ENCODE peak calls at places on chromosome 16, in eight cellular contexts. O, N, V, G, U, Y, K and M are unnamed samples.

GRCh38 chr16:71700822-71701221 is 23.7 kb downstream of the PHLPP2 start:
- DNase-seq in G (no peak), O (no peak), U (no peak), K (no peak), Y (no peak), N (no peak), V (no peak), M (no peak)

GRCh38 chr16:67329901-67330300 is 3.3 kb downstream of the LRRC36 start:
- DNase-seq in G (peak), N (no peak), V (no peak), Y (no peak), O (no peak), K (no peak), U (no peak), M (no peak)

GRCh38 chr16:883340-883739 is 82.8 kb upstream of the GNG13 start:
- DNase-seq in U (no peak), N (no peak), G (no peak), K (no peak), Y (no peak), O (no peak), V (no peak), M (no peak)

GRCh38 chr16:82011199-82011641 is at the start of gene SDR42E1:
- DNase-seq in V (no peak), N (peak), O (no peak), Y (peak), K (peak), G (no peak), U (no peak), M (peak)

GRCh38 chr16:66845791-66846221 is 1.6 kb downstream of the CA7 start:
- DNase-seq in U (no peak), Y (no peak), O (no peak), V (no peak), G (no peak), N (no peak), K (no peak), M (no peak)

GRCh38 chr16:89815639-89816348 is 653 bp downstream of the FANCA start:
- DNase-seq in U (no peak), Y (peak), N (no peak), V (peak), K (no peak), O (peak), G (peak), M (peak)

GRCh38 chr16:10617662-10618420 is 37.4 kb upstream of the EMP2 start:
- DNase-seq in V (peak), U (no peak), G (no peak), O (no peak), N (no peak), K (no peak), Y (no peak), M (no peak)

GRCh38 chr16:81994485-81994884 is 16.8 kb downstream of the SDR42E1 start:
- DNase-seq in O (no peak), G (no peak), V (peak), N (no peak), U (no peak), K (no peak), Y (peak), M (peak)

GRCh38 chr16:11781773-11782172 is 15.3 kb downstream of the ZC3H7A start:
- DNase-seq in U (no peak), Y (no peak), G (no peak), V (no peak), K (no peak), N (no peak), O (peak), M (peak)

GRCh38 chr16:58196898-58197313 is 1.0 kb downstream of the CSNK2A2 start:
- DNase-seq in V (peak), U (peak), Y (peak), K (no peak), G (no peak), O (peak), N (no peak), M (peak)

GRCh38 chr16:79632289-79632688 is 31.8 kb upstream of the MAF start:
- DNase-seq in K (no peak), U (peak), N (no peak), G (no peak), Y (no peak), O (no peak), V (no peak), M (no peak)

GRCh38 chr16:58548378-58548777 is 33.1 kb downstream of the SETD6 start:
- DNase-seq in N (no peak), K (no peak), U (no peak), V (no peak), O (no peak), Y (no peak), G (no peak), M (no peak)

GRCh38 chr16:23587726-23588125 is 8.4 kb downstream of the NDUFAB1 start:
- DNase-seq in K (no peak), O (no peak), V (peak), G (peak), N (no peak), Y (no peak), U (no peak), M (no peak)

GRCh38 chr16:61887903-61888302 is 148.3 kb downstream of the CDH8 start:
- DNase-seq in G (peak), Y (no peak), U (peak), K (peak), V (peak), O (no peak), N (no peak), M (peak)

GRCh38 chr16:71526111-71526998 is at the start of gene CHST4:
- DNase-seq in K (no peak), O (no peak), U (peak), V (peak), Y (peak), N (no peak), G (no peak), M (peak)

GRCh38 chr16:71635632-71636031 is 9.6 kb downstream of the MARVELD3 start:
- DNase-seq in Y (no peak), G (no peak), K (no peak), O (no peak), V (no peak), U (no peak), N (no peak), M (no peak)

GRCh38 chr16:21081329-21081728 is 69.3 kb downstream of the DNAH3 start:
- DNase-seq in K (no peak), N (no peak), V (no peak), Y (no peak), O (no peak), G (no peak), U (no peak), M (no peak)

GRCh38 chr16:63981639-63982038 is 1140.2 kb downstream of the CDH11 start:
- DNase-seq in K (no peak), V (no peak), Y (peak), U (no peak), O (no peak), N (no peak), G (no peak), M (no peak)

GRCh38 chr16:59698341-59698979 is 964.3 kb upstream of the GOT2 start:
- DNase-seq in K (no peak), V (peak), G (peak), N (no peak), Y (no peak), O (no peak), U (no peak), M (no peak)

GRCh38 chr16:25151996-25152395 is 40.5 kb downstream of the LCMT1 start:
- DNase-seq in O (no peak), V (peak), K (no peak), U (no peak), G (peak), N (peak), Y (no peak), M (no peak)

GRCh38 chr16:3095869-3096268 is 3.2 kb downstream of the ZSCAN10 start:
- DNase-seq in G (peak), O (peak), N (peak), K (peak), Y (peak), U (no peak), V (peak), M (peak)

GRCh38 chr16:53053967-53054669 is 673 bp upstream of the CHD9 start:
- DNase-seq in G (peak), K (peak), U (peak), O (peak), N (no peak), V (peak), Y (no peak), M (peak)

GRCh38 chr16:54436342-54436741 is 149.8 kb upstream of the IRX3 start:
- DNase-seq in U (no peak), Y (no peak), O (no peak), G (no peak), V (no peak), N (no peak), K (no peak), M (no peak)

GRCh38 chr16:20879175-20880053 is 20.7 kb downstream of the DCUN1D3 start:
- DNase-seq in K (no peak), O (no peak), V (peak), Y (no peak), G (peak), N (no peak), U (no peak), M (no peak)

GRCh38 chr16:3020247-3020603 is at the start of gene TNFRSF12A:
- DNase-seq in K (peak), U (peak), V (peak), O (peak), N (peak), G (peak), Y (peak), M (peak)

GRCh38 chr16:1395444-1396074 is 18.9 kb downstream of the UNKL start:
- DNase-seq in K (no peak), U (no peak), O (no peak), G (no peak), Y (no peak), N (no peak), V (no peak), M (no peak)

GRCh38 chr16:35144212-35144932 is 1685.0 kb downstream of the TP53TG3F start:
- DNase-seq in V (no peak), N (no peak), Y (no peak), K (no peak), U (no peak), G (no peak), O (no peak), M (no peak)

GRCh38 chr16:53209489-53209888 is 154.7 kb downstream of the CHD9 start:
- DNase-seq in G (no peak), O (no peak), Y (no peak), N (no peak), V (peak), U (no peak), K (no peak), M (peak)

GRCh38 chr16:31395647-31396046 is 2.5 kb downstream of the ITGAD start:
- DNase-seq in U (no peak), K (no peak), N (no peak), O (no peak), V (no peak), Y (no peak), G (no peak), M (no peak)

GRCh38 chr16:47924950-47925349 is 230.8 kb downstream of the ABCC12 start:
- DNase-seq in Y (no peak), O (no peak), U (no peak), G (no peak), N (no peak), K (no peak), V (no peak), M (no peak)

GRCh38 chr16:58638148-58639036 is 8.8 kb upstream of the CNOT1 start:
- DNase-seq in K (no peak), Y (peak), G (peak), O (no peak), V (peak), U (peak), N (peak), M (no peak)

GRCh38 chr16:90077757-90078593 is 844 bp upstream of the PRDM7 start:
- DNase-seq in Y (peak), K (peak), N (no peak), O (peak), U (peak), G (peak), V (peak), M (peak)

GRCh38 chr16:1674751-1675664 is 3.1 kb upstream of the JPT2 start:
- DNase-seq in N (no peak), U (no peak), G (peak), V (peak), O (no peak), K (no peak), Y (no peak), M (no peak)

GRCh38 chr16:57245472-57246113 is 534 bp downstream of the ARL2BP start:
- DNase-seq in N (peak), U (peak), G (peak), V (peak), Y (peak), K (peak), O (peak), M (no peak)

GRCh38 chr16:1678500-1679098 is 520 bp downstream of the JPT2 start:
- DNase-seq in Y (peak), V (peak), O (no peak), G (peak), K (no peak), U (peak), N (no peak), M (peak)

GRCh38 chr16:72924487-72924886 is 123.4 kb downstream of the ZFHX3 start:
- DNase-seq in O (no peak), U (no peak), G (no peak), Y (no peak), V (no peak), N (no peak), K (no peak), M (no peak)

GRCh38 chr16:72923757-72924156 is 124.2 kb downstream of the ZFHX3 start:
- DNase-seq in U (no peak), Y (no peak), V (no peak), G (no peak), O (no peak), N (no peak), K (no peak), M (no peak)

GRCh38 chr16:72921106-72921505 is 126.8 kb downstream of the ZFHX3 start:
- DNase-seq in G (no peak), O (no peak), N (no peak), K (no peak), Y (no peak), U (no peak), V (no peak), M (no peak)

GRCh38 chr16:72922714-72923113 is 125.2 kb downstream of the ZFHX3 start:
- DNase-seq in U (no peak), Y (no peak), V (no peak), O (peak), N (no peak), G (no peak), K (no peak), M (no peak)

GRCh38 chr16:72921620-72922019 is 126.3 kb downstream of the ZFHX3 start:
- DNase-seq in N (no peak), U (peak), V (peak), K (no peak), Y (no peak), O (peak), G (no peak), M (no peak)
- H3K4me3 ChIP-seq in N (no peak), U (no peak), V (peak), K (no peak), Y (no peak), O (peak), G (no peak), M (no peak)

DNA sequence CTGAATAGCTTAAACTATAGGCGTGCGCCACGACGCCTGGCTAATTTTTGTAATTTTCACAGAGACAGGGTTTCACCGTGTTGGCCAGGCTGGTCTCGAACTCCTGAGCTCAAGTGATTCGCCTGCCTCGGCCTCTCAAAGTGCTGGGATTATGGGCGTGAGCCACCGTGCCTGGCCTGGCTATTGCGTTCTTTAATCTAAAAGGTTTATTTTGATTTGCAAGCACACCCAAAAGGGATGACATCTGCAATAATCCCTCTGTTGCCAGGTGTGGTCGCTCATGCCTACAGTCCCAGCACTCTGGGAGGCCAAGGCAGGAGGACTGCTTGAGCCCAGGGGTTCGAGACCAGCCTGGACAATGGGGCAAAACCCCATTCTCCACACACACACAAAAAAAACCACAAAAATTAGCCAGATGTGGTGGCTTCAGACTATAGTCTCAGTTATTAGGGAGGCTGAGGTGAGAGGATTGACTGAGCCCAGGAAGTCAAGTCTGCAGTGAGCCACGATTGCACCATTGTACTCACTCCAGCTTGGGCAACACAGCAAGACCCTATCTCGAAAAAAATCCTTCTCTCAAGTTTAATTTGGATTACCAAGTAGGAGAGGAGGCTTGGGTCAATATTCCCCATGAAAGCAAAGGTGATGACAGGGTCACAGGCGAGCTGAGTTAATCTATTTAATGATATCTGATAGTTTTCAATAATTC is 144.1 kb downstream of the PARN start:
- DNase-seq in G (no peak), Y (no peak), V (no peak), O (no peak), K (no peak), U (no peak), N (no peak), M (no peak)
- H2AFZ ChIP-seq in G (peak), Y (no peak), V (peak), O (no peak), K (no peak), U (no peak), N (no peak), M (no peak)

GRCh38 chr16:29667755-29668154 is 4.7 kb downstream of the SPN start:
- DNase-seq in V (no peak), K (no peak), N (no peak), U (no peak), G (no peak), O (no peak), Y (no peak), M (no peak)

GRCh38 chr16:29664133-29664912 is 1.3 kb downstream of the SPN start:
- DNase-seq in K (no peak), V (no peak), U (no peak), N (no peak), Y (no peak), G (no peak), O (no peak), M (peak)

GRCh38 chr16:29663020-29663828 is at the start of gene SPN:
- DNase-seq in V (no peak), G (no peak), K (no peak), Y (peak), U (no peak), O (no peak), N (no peak), M (peak)

GRCh38 chr16:29663829-29664132 is 734 bp downstream of the SPN start:
- DNase-seq in Y (no peak), V (no peak), O (no peak), U (no peak), N (no peak), K (no peak), G (no peak), M (no peak)

GRCh38 chr16:29665294-29666077 is 2.4 kb downstream of the SPN start:
- DNase-seq in G (no peak), Y (no peak), K (no peak), V (no peak), N (no peak), O (no peak), U (no peak), M (peak)
- TF ChIP-seq EZH2phosphoT487 in G (no peak), Y (no peak), K (no peak), V (no peak), N (no peak), O (no peak), U (no peak), M (no peak)

DNA sequence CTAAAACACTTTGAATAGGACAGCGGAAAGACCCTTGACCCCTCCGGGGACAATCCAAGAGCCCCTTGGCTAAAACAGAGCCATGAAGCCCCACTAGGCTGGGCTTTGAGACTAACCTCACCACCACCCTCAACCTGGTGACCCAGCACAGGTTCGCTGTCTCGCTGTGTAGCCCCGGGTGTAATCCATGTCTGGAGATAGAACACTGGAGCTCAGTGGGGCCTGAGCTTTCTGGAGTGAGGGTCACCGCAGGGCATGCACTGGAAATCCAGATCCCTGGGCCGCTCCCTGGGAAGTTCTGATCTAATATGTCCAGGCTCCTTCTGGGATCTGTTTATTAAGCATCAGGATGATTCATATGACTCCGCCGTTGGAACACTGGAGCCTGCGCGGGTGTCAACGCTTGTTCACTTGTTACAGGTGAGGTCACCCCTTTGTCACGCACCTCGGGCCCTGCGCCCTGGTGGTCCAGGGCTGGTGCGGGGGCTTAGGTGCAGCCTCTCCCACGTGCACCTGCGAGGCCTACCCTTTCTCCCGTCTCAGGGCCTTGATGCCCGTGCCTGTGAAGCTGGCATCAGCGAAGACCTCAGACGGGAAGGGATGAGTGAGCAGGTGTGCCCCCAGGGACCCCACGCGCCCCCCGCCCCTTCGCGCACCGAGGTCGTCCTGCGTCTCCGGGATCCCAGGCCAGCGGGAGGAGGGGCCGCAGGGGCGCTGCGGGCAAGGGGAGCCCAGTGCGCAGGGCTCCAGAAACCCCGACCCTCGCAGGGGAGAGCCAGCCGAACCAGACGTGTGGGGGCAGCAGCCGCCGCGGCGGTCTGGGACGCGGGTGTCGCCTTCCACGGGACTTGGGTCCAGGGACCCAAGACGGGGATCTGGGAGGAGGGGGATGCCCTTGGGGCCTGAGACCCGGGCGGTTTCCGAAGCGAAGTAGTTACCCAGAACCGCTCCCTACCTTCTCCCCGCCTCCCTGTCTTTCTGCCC is 224.1 kb upstream of the FOXF1 start:
- DNase-seq in N (no peak), G (no peak), V (peak), U (peak), Y (no peak), O (no peak), K (no peak), M (no peak)
- H3K4me3 ChIP-seq in N (no peak), G (no peak), V (no peak), U (no peak), Y (peak), O (no peak), K (no peak), M (no peak)

DNA sequence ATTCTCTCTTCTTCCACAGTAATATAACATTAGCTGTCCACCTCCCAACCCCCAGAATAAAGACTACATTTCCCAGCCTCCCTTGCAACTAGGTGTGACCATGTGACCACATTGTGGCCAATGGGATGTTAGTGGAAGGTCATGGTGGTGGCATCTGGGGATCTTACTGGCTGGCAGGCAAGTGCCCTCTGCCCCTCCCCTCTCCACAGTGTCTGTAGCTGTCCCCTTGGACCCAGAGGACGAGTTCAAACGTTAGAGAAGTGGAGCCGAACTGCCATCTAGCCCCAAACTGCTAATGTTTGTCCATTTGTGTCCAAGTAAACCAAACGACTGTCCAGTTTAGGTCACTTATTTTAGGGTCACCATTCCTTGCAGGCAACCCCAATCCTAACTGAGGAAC is 26.6 kb upstream of the KCNG4 start:
- DNase-seq in K (peak), G (peak), Y (peak), U (peak), V (peak), O (peak), N (peak), M (peak)
- H2AFZ ChIP-seq in K (no peak), G (no peak), Y (peak), U (peak), V (peak), O (peak), N (peak), M (peak)

GRCh38 chr16:87610026-87610425 is 7.7 kb downstream of the JPH3 start:
- DNase-seq in O (no peak), K (no peak), Y (no peak), N (no peak), V (no peak), U (no peak), G (no peak), M (no peak)

GRCh38 chr16:87607223-87607622 is 4.9 kb downstream of the JPH3 start:
- DNase-seq in V (no peak), O (no peak), N (no peak), G (no peak), K (no peak), U (no peak), Y (no peak), M (no peak)

GRCh38 chr16:87611456-87611855 is 9.1 kb downstream of the JPH3 start:
- DNase-seq in G (no peak), V (no peak), O (no peak), Y (no peak), U (no peak), N (no peak), K (no peak), M (no peak)

GRCh38 chr16:87607871-87608270 is 5.6 kb downstream of the JPH3 start:
- DNase-seq in O (no peak), N (no peak), K (no peak), V (no peak), G (no peak), Y (no peak), U (no peak), M (no peak)

GRCh38 chr16:87608400-87608985 is 6.2 kb downstream of the JPH3 start:
- DNase-seq in Y (peak), O (no peak), U (peak), N (no peak), V (peak), K (peak), G (peak), M (peak)
- TF ChIP-seq EZH2phosphoT487 in Y (no peak), O (no peak), U (no peak), N (no peak), V (no peak), K (no peak), G (no peak), M (no peak)